ENCODE peak calls at places on chromosomes 2 and 18, in nine cellular contexts. One of them, this sample, is unnamed.

GRCh38 chr18:43888601-43889000 is 611.3 kb upstream of the SYT4 start:
- DNase-seq in endothelial cell: no peak
- DNase-seq in stimulated activated CD4-positive, alpha-beta T cell treated with anti-CD3 and anti-CD28 coated beads, Interleukin-1b, Interleukin-23, amount 100 ng/mL, for 24 hours: no peak
- DNase-seq in H9: no peak
- DNase-seq in left ventricle myocardium superior: no peak
- DNase-seq in colonic mucosa: no peak
- DNase-seq in epithelial cell of proximal tubule: no peak
- DNase-seq in tibial artery: no peak
- DNase-seq in activated naive CD8-positive, alpha-beta T cell treated with anti-CD3 and anti-CD28 coated beads, Interleukin-2, amount 10 ng/mL, durations not matched to agents 7 days and 5 days: no peak
- DNase-seq in this sample: no peak

GRCh38 chr2:227577555-227577954 is 21.1 kb upstream of the SCYGR2 start:
- DNase-seq in endothelial cell: no peak
- DNase-seq in stimulated activated CD4-positive, alpha-beta T cell treated with anti-CD3 and anti-CD28 coated beads, Interleukin-1b, Interleukin-23, amount 100 ng/mL, for 24 hours: no peak
- DNase-seq in H9: no peak
- DNase-seq in left ventricle myocardium superior: no peak
- DNase-seq in colonic mucosa: peak
- DNase-seq in epithelial cell of proximal tubule: no peak
- DNase-seq in tibial artery: no peak
- DNase-seq in activated naive CD8-positive, alpha-beta T cell treated with anti-CD3 and anti-CD28 coated beads, Interleukin-2, amount 10 ng/mL, durations not matched to agents 7 days and 5 days: no peak
- DNase-seq in this sample: no peak

GRCh38 chr18:37394610-37394965 is 171.0 kb downstream of the CELF4 start:
- DNase-seq in endothelial cell: no peak
- DNase-seq in stimulated activated CD4-positive, alpha-beta T cell treated with anti-CD3 and anti-CD28 coated beads, Interleukin-1b, Interleukin-23, amount 100 ng/mL, for 24 hours: no peak
- DNase-seq in H9: no peak
- DNase-seq in left ventricle myocardium superior: no peak
- DNase-seq in colonic mucosa: no peak
- DNase-seq in epithelial cell of proximal tubule: no peak
- DNase-seq in tibial artery: no peak
- DNase-seq in activated naive CD8-positive, alpha-beta T cell treated with anti-CD3 and anti-CD28 coated beads, Interleukin-2, amount 10 ng/mL, durations not matched to agents 7 days and 5 days: no peak
- DNase-seq in this sample: no peak

GRCh38 chr2:196696423-196697073 is 57.0 kb downstream of the CCDC150 start:
- DNase-seq in endothelial cell: no peak
- DNase-seq in stimulated activated CD4-positive, alpha-beta T cell treated with anti-CD3 and anti-CD28 coated beads, Interleukin-1b, Interleukin-23, amount 100 ng/mL, for 24 hours: no peak
- DNase-seq in H9: no peak
- DNase-seq in left ventricle myocardium superior: no peak
- DNase-seq in colonic mucosa: no peak
- DNase-seq in epithelial cell of proximal tubule: no peak
- DNase-seq in tibial artery: no peak
- DNase-seq in activated naive CD8-positive, alpha-beta T cell treated with anti-CD3 and anti-CD28 coated beads, Interleukin-2, amount 10 ng/mL, durations not matched to agents 7 days and 5 days: no peak
- DNase-seq in this sample: no peak

GRCh38 chr2:55416826-55417568 is 2.7 kb downstream of the CCDC88A start:
- DNase-seq in endothelial cell: no peak
- DNase-seq in stimulated activated CD4-positive, alpha-beta T cell treated with anti-CD3 and anti-CD28 coated beads, Interleukin-1b, Interleukin-23, amount 100 ng/mL, for 24 hours: no peak
- DNase-seq in H9: no peak
- DNase-seq in left ventricle myocardium superior: no peak
- DNase-seq in colonic mucosa: no peak
- DNase-seq in epithelial cell of proximal tubule: no peak
- DNase-seq in tibial artery: no peak
- DNase-seq in activated naive CD8-positive, alpha-beta T cell treated with anti-CD3 and anti-CD28 coated beads, Interleukin-2, amount 10 ng/mL, durations not matched to agents 7 days and 5 days: no peak
- DNase-seq in this sample: no peak

GRCh38 chr18:64271264-64271663 is 122.4 kb upstream of the LINC00305 start:
- DNase-seq in endothelial cell: no peak
- DNase-seq in stimulated activated CD4-positive, alpha-beta T cell treated with anti-CD3 and anti-CD28 coated beads, Interleukin-1b, Interleukin-23, amount 100 ng/mL, for 24 hours: no peak
- DNase-seq in H9: no peak
- DNase-seq in left ventricle myocardium superior: no peak
- DNase-seq in colonic mucosa: no peak
- DNase-seq in epithelial cell of proximal tubule: no peak
- DNase-seq in tibial artery: no peak
- DNase-seq in activated naive CD8-positive, alpha-beta T cell treated with anti-CD3 and anti-CD28 coated beads, Interleukin-2, amount 10 ng/mL, durations not matched to agents 7 days and 5 days: no peak
- DNase-seq in this sample: no peak

GRCh38 chr2:2762898-2763287 is 431.8 kb upstream of the MYT1L start:
- DNase-seq in endothelial cell: no peak
- DNase-seq in stimulated activated CD4-positive, alpha-beta T cell treated with anti-CD3 and anti-CD28 coated beads, Interleukin-1b, Interleukin-23, amount 100 ng/mL, for 24 hours: no peak
- DNase-seq in H9: no peak
- DNase-seq in left ventricle myocardium superior: no peak
- DNase-seq in colonic mucosa: no peak
- DNase-seq in epithelial cell of proximal tubule: no peak
- DNase-seq in tibial artery: no peak
- DNase-seq in activated naive CD8-positive, alpha-beta T cell treated with anti-CD3 and anti-CD28 coated beads, Interleukin-2, amount 10 ng/mL, durations not matched to agents 7 days and 5 days: no peak
- DNase-seq in this sample: no peak

GRCh38 chr2:71303849-71304248 is 27.7 kb upstream of the ZNF638 start:
- DNase-seq in endothelial cell: no peak
- DNase-seq in stimulated activated CD4-positive, alpha-beta T cell treated with anti-CD3 and anti-CD28 coated beads, Interleukin-1b, Interleukin-23, amount 100 ng/mL, for 24 hours: no peak
- DNase-seq in H9: no peak
- DNase-seq in left ventricle myocardium superior: no peak
- DNase-seq in colonic mucosa: no peak
- DNase-seq in epithelial cell of proximal tubule: no peak
- DNase-seq in tibial artery: no peak
- DNase-seq in activated naive CD8-positive, alpha-beta T cell treated with anti-CD3 and anti-CD28 coated beads, Interleukin-2, amount 10 ng/mL, durations not matched to agents 7 days and 5 days: no peak
- DNase-seq in this sample: no peak

GRCh38 chr2:108271691-108272253 is 16.9 kb upstream of the SULT1C2 start:
- DNase-seq in endothelial cell: no peak
- DNase-seq in stimulated activated CD4-positive, alpha-beta T cell treated with anti-CD3 and anti-CD28 coated beads, Interleukin-1b, Interleukin-23, amount 100 ng/mL, for 24 hours: no peak
- DNase-seq in H9: no peak
- DNase-seq in left ventricle myocardium superior: no peak
- DNase-seq in colonic mucosa: peak
- DNase-seq in epithelial cell of proximal tubule: peak
- DNase-seq in tibial artery: peak
- DNase-seq in activated naive CD8-positive, alpha-beta T cell treated with anti-CD3 and anti-CD28 coated beads, Interleukin-2, amount 10 ng/mL, durations not matched to agents 7 days and 5 days: no peak
- DNase-seq in this sample: peak

GRCh38 chr2:2645162-2645855 is 314.2 kb upstream of the MYT1L start:
- DNase-seq in endothelial cell: no peak
- DNase-seq in stimulated activated CD4-positive, alpha-beta T cell treated with anti-CD3 and anti-CD28 coated beads, Interleukin-1b, Interleukin-23, amount 100 ng/mL, for 24 hours: no peak
- DNase-seq in H9: no peak
- DNase-seq in left ventricle myocardium superior: no peak
- DNase-seq in colonic mucosa: no peak
- DNase-seq in epithelial cell of proximal tubule: no peak
- DNase-seq in tibial artery: peak
- DNase-seq in activated naive CD8-positive, alpha-beta T cell treated with anti-CD3 and anti-CD28 coated beads, Interleukin-2, amount 10 ng/mL, durations not matched to agents 7 days and 5 days: no peak
- DNase-seq in this sample: no peak

GRCh38 chr2:47198985-47199451 is 43.9 kb upstream of the STPG4 start:
- DNase-seq in endothelial cell: no peak
- DNase-seq in stimulated activated CD4-positive, alpha-beta T cell treated with anti-CD3 and anti-CD28 coated beads, Interleukin-1b, Interleukin-23, amount 100 ng/mL, for 24 hours: no peak
- DNase-seq in H9: no peak
- DNase-seq in left ventricle myocardium superior: no peak
- DNase-seq in colonic mucosa: no peak
- DNase-seq in epithelial cell of proximal tubule: no peak
- DNase-seq in tibial artery: no peak
- DNase-seq in activated naive CD8-positive, alpha-beta T cell treated with anti-CD3 and anti-CD28 coated beads, Interleukin-2, amount 10 ng/mL, durations not matched to agents 7 days and 5 days: no peak
- DNase-seq in this sample: no peak

GRCh38 chr2:190765386-190766173 is 115.0 kb upstream of the GLS start:
- DNase-seq in endothelial cell: no peak
- DNase-seq in stimulated activated CD4-positive, alpha-beta T cell treated with anti-CD3 and anti-CD28 coated beads, Interleukin-1b, Interleukin-23, amount 100 ng/mL, for 24 hours: no peak
- DNase-seq in H9: no peak
- DNase-seq in left ventricle myocardium superior: no peak
- DNase-seq in colonic mucosa: no peak
- DNase-seq in epithelial cell of proximal tubule: peak
- DNase-seq in tibial artery: no peak
- DNase-seq in activated naive CD8-positive, alpha-beta T cell treated with anti-CD3 and anti-CD28 coated beads, Interleukin-2, amount 10 ng/mL, durations not matched to agents 7 days and 5 days: no peak
- DNase-seq in this sample: no peak

GRCh38 chr2:127874378-127875271 is 11.1 kb downstream of the AMMECR1L start:
- DNase-seq in endothelial cell: no peak
- DNase-seq in stimulated activated CD4-positive, alpha-beta T cell treated with anti-CD3 and anti-CD28 coated beads, Interleukin-1b, Interleukin-23, amount 100 ng/mL, for 24 hours: no peak
- DNase-seq in H9: no peak
- DNase-seq in left ventricle myocardium superior: no peak
- DNase-seq in colonic mucosa: no peak
- DNase-seq in epithelial cell of proximal tubule: no peak
- DNase-seq in tibial artery: no peak
- DNase-seq in activated naive CD8-positive, alpha-beta T cell treated with anti-CD3 and anti-CD28 coated beads, Interleukin-2, amount 10 ng/mL, durations not matched to agents 7 days and 5 days: no peak
- DNase-seq in this sample: no peak

GRCh38 chr2:239380831-239381708 is 19.8 kb downstream of the HDAC4 start:
- DNase-seq in endothelial cell: no peak
- DNase-seq in stimulated activated CD4-positive, alpha-beta T cell treated with anti-CD3 and anti-CD28 coated beads, Interleukin-1b, Interleukin-23, amount 100 ng/mL, for 24 hours: peak
- DNase-seq in H9: no peak
- DNase-seq in left ventricle myocardium superior: no peak
- DNase-seq in colonic mucosa: no peak
- DNase-seq in epithelial cell of proximal tubule: no peak
- DNase-seq in tibial artery: no peak
- DNase-seq in activated naive CD8-positive, alpha-beta T cell treated with anti-CD3 and anti-CD28 coated beads, Interleukin-2, amount 10 ng/mL, durations not matched to agents 7 days and 5 days: no peak
- DNase-seq in this sample: peak

GRCh38 chr2:223122706-223123265 is 70.8 kb downstream of the KCNE4 start:
- DNase-seq in endothelial cell: no peak
- DNase-seq in stimulated activated CD4-positive, alpha-beta T cell treated with anti-CD3 and anti-CD28 coated beads, Interleukin-1b, Interleukin-23, amount 100 ng/mL, for 24 hours: no peak
- DNase-seq in H9: no peak
- DNase-seq in left ventricle myocardium superior: no peak
- DNase-seq in colonic mucosa: no peak
- DNase-seq in epithelial cell of proximal tubule: no peak
- DNase-seq in tibial artery: no peak
- DNase-seq in activated naive CD8-positive, alpha-beta T cell treated with anti-CD3 and anti-CD28 coated beads, Interleukin-2, amount 10 ng/mL, durations not matched to agents 7 days and 5 days: no peak
- DNase-seq in this sample: no peak

GRCh38 chr18:3816601-3817363 is 366.8 kb downstream of the TGIF1 start:
- DNase-seq in endothelial cell: no peak
- DNase-seq in stimulated activated CD4-positive, alpha-beta T cell treated with anti-CD3 and anti-CD28 coated beads, Interleukin-1b, Interleukin-23, amount 100 ng/mL, for 24 hours: no peak
- DNase-seq in H9: no peak
- DNase-seq in left ventricle myocardium superior: no peak
- DNase-seq in colonic mucosa: no peak
- DNase-seq in epithelial cell of proximal tubule: peak
- DNase-seq in tibial artery: no peak
- DNase-seq in activated naive CD8-positive, alpha-beta T cell treated with anti-CD3 and anti-CD28 coated beads, Interleukin-2, amount 10 ng/mL, durations not matched to agents 7 days and 5 days: no peak
- DNase-seq in this sample: no peak

GRCh38 chr2:162480067-162480466 is 136.1 kb downstream of the GCA start:
- DNase-seq in endothelial cell: no peak
- DNase-seq in stimulated activated CD4-positive, alpha-beta T cell treated with anti-CD3 and anti-CD28 coated beads, Interleukin-1b, Interleukin-23, amount 100 ng/mL, for 24 hours: no peak
- DNase-seq in H9: no peak
- DNase-seq in left ventricle myocardium superior: no peak
- DNase-seq in colonic mucosa: no peak
- DNase-seq in epithelial cell of proximal tubule: no peak
- DNase-seq in tibial artery: no peak
- DNase-seq in activated naive CD8-positive, alpha-beta T cell treated with anti-CD3 and anti-CD28 coated beads, Interleukin-2, amount 10 ng/mL, durations not matched to agents 7 days and 5 days: no peak
- DNase-seq in this sample: no peak

GRCh38 chr2:118168606-118169005 is 80.3 kb downstream of the INSIG2 start:
- DNase-seq in endothelial cell: no peak
- DNase-seq in stimulated activated CD4-positive, alpha-beta T cell treated with anti-CD3 and anti-CD28 coated beads, Interleukin-1b, Interleukin-23, amount 100 ng/mL, for 24 hours: no peak
- DNase-seq in H9: no peak
- DNase-seq in left ventricle myocardium superior: no peak
- DNase-seq in colonic mucosa: no peak
- DNase-seq in epithelial cell of proximal tubule: peak
- DNase-seq in tibial artery: no peak
- DNase-seq in activated naive CD8-positive, alpha-beta T cell treated with anti-CD3 and anti-CD28 coated beads, Interleukin-2, amount 10 ng/mL, durations not matched to agents 7 days and 5 days: no peak
- DNase-seq in this sample: no peak

GRCh38 chr2:96548558-96549465 is 12.3 kb downstream of the ARID5A start:
- DNase-seq in endothelial cell: no peak
- DNase-seq in stimulated activated CD4-positive, alpha-beta T cell treated with anti-CD3 and anti-CD28 coated beads, Interleukin-1b, Interleukin-23, amount 100 ng/mL, for 24 hours: no peak
- DNase-seq in H9: no peak
- DNase-seq in left ventricle myocardium superior: no peak
- DNase-seq in colonic mucosa: no peak
- DNase-seq in epithelial cell of proximal tubule: no peak
- DNase-seq in tibial artery: peak
- DNase-seq in activated naive CD8-positive, alpha-beta T cell treated with anti-CD3 and anti-CD28 coated beads, Interleukin-2, amount 10 ng/mL, durations not matched to agents 7 days and 5 days: no peak
- DNase-seq in this sample: no peak

GRCh38 chr2:149431337-149431736 is 101.0 kb downstream of the LYPD6 start:
- DNase-seq in endothelial cell: no peak
- DNase-seq in stimulated activated CD4-positive, alpha-beta T cell treated with anti-CD3 and anti-CD28 coated beads, Interleukin-1b, Interleukin-23, amount 100 ng/mL, for 24 hours: no peak
- DNase-seq in H9: no peak
- DNase-seq in left ventricle myocardium superior: no peak
- DNase-seq in colonic mucosa: no peak
- DNase-seq in epithelial cell of proximal tubule: no peak
- DNase-seq in tibial artery: no peak
- DNase-seq in activated naive CD8-positive, alpha-beta T cell treated with anti-CD3 and anti-CD28 coated beads, Interleukin-2, amount 10 ng/mL, durations not matched to agents 7 days and 5 days: no peak
- DNase-seq in this sample: no peak

GRCh38 chr2:223465793-223466192 is 136.4 kb downstream of the SCG2 start:
- DNase-seq in endothelial cell: no peak
- DNase-seq in stimulated activated CD4-positive, alpha-beta T cell treated with anti-CD3 and anti-CD28 coated beads, Interleukin-1b, Interleukin-23, amount 100 ng/mL, for 24 hours: no peak
- DNase-seq in H9: no peak
- DNase-seq in left ventricle myocardium superior: peak
- DNase-seq in colonic mucosa: peak
- DNase-seq in epithelial cell of proximal tubule: peak
- DNase-seq in tibial artery: peak
- DNase-seq in activated naive CD8-positive, alpha-beta T cell treated with anti-CD3 and anti-CD28 coated beads, Interleukin-2, amount 10 ng/mL, durations not matched to agents 7 days and 5 days: no peak
- DNase-seq in this sample: peak

GRCh38 chr2:109126501-109126860 is 2.5 kb upstream of the SH3RF3 start:
- DNase-seq in endothelial cell: no peak
- DNase-seq in stimulated activated CD4-positive, alpha-beta T cell treated with anti-CD3 and anti-CD28 coated beads, Interleukin-1b, Interleukin-23, amount 100 ng/mL, for 24 hours: no peak
- DNase-seq in H9: no peak
- DNase-seq in left ventricle myocardium superior: no peak
- DNase-seq in colonic mucosa: no peak
- DNase-seq in epithelial cell of proximal tubule: peak
- DNase-seq in tibial artery: no peak
- DNase-seq in activated naive CD8-positive, alpha-beta T cell treated with anti-CD3 and anti-CD28 coated beads, Interleukin-2, amount 10 ng/mL, durations not matched to agents 7 days and 5 days: no peak
- DNase-seq in this sample: no peak

GRCh38 chr2:225468131-225468530 is 68.6 kb downstream of the NYAP2 start:
- DNase-seq in endothelial cell: no peak
- DNase-seq in stimulated activated CD4-positive, alpha-beta T cell treated with anti-CD3 and anti-CD28 coated beads, Interleukin-1b, Interleukin-23, amount 100 ng/mL, for 24 hours: no peak
- DNase-seq in H9: no peak
- DNase-seq in left ventricle myocardium superior: no peak
- DNase-seq in colonic mucosa: no peak
- DNase-seq in epithelial cell of proximal tubule: no peak
- DNase-seq in tibial artery: no peak
- DNase-seq in activated naive CD8-positive, alpha-beta T cell treated with anti-CD3 and anti-CD28 coated beads, Interleukin-2, amount 10 ng/mL, durations not matched to agents 7 days and 5 days: no peak
- DNase-seq in this sample: no peak

GRCh38 chr2:33058716-33059451 is 112.1 kb downstream of the LTBP1 start:
- DNase-seq in endothelial cell: no peak
- DNase-seq in stimulated activated CD4-positive, alpha-beta T cell treated with anti-CD3 and anti-CD28 coated beads, Interleukin-1b, Interleukin-23, amount 100 ng/mL, for 24 hours: no peak
- DNase-seq in H9: no peak
- DNase-seq in left ventricle myocardium superior: no peak
- DNase-seq in colonic mucosa: no peak
- DNase-seq in epithelial cell of proximal tubule: no peak
- DNase-seq in tibial artery: no peak
- DNase-seq in activated naive CD8-positive, alpha-beta T cell treated with anti-CD3 and anti-CD28 coated beads, Interleukin-2, amount 10 ng/mL, durations not matched to agents 7 days and 5 days: no peak
- DNase-seq in this sample: no peak

GRCh38 chr2:76825409-76825970 is 696.7 kb downstream of the LRRTM4 start:
- DNase-seq in endothelial cell: no peak
- DNase-seq in stimulated activated CD4-positive, alpha-beta T cell treated with anti-CD3 and anti-CD28 coated beads, Interleukin-1b, Interleukin-23, amount 100 ng/mL, for 24 hours: no peak
- DNase-seq in H9: no peak
- DNase-seq in left ventricle myocardium superior: no peak
- DNase-seq in colonic mucosa: peak
- DNase-seq in epithelial cell of proximal tubule: no peak
- DNase-seq in tibial artery: no peak
- DNase-seq in activated naive CD8-positive, alpha-beta T cell treated with anti-CD3 and anti-CD28 coated beads, Interleukin-2, amount 10 ng/mL, durations not matched to agents 7 days and 5 days: no peak
- DNase-seq in this sample: no peak

GRCh38 chr2:132651115-132652099 is 18.6 kb downstream of the LYPD1 start:
- DNase-seq in endothelial cell: peak
- DNase-seq in stimulated activated CD4-positive, alpha-beta T cell treated with anti-CD3 and anti-CD28 coated beads, Interleukin-1b, Interleukin-23, amount 100 ng/mL, for 24 hours: no peak
- DNase-seq in H9: peak
- DNase-seq in left ventricle myocardium superior: no peak
- DNase-seq in colonic mucosa: no peak
- DNase-seq in epithelial cell of proximal tubule: no peak
- DNase-seq in tibial artery: no peak
- DNase-seq in activated naive CD8-positive, alpha-beta T cell treated with anti-CD3 and anti-CD28 coated beads, Interleukin-2, amount 10 ng/mL, durations not matched to agents 7 days and 5 days: no peak
- DNase-seq in this sample: no peak

GRCh38 chr18:57970356-57971095 is 73.5 kb upstream of the NEDD4L start:
- DNase-seq in endothelial cell: peak
- DNase-seq in stimulated activated CD4-positive, alpha-beta T cell treated with anti-CD3 and anti-CD28 coated beads, Interleukin-1b, Interleukin-23, amount 100 ng/mL, for 24 hours: no peak
- DNase-seq in H9: peak
- DNase-seq in left ventricle myocardium superior: no peak
- DNase-seq in colonic mucosa: peak
- DNase-seq in epithelial cell of proximal tubule: no peak
- DNase-seq in tibial artery: no peak
- DNase-seq in activated naive CD8-positive, alpha-beta T cell treated with anti-CD3 and anti-CD28 coated beads, Interleukin-2, amount 10 ng/mL, durations not matched to agents 7 days and 5 days: no peak
- DNase-seq in this sample: no peak

GRCh38 chr2:168639501-168639900 is 162.9 kb upstream of the NOSTRIN start:
- DNase-seq in endothelial cell: no peak
- DNase-seq in stimulated activated CD4-positive, alpha-beta T cell treated with anti-CD3 and anti-CD28 coated beads, Interleukin-1b, Interleukin-23, amount 100 ng/mL, for 24 hours: no peak
- DNase-seq in H9: no peak
- DNase-seq in left ventricle myocardium superior: peak
- DNase-seq in colonic mucosa: peak
- DNase-seq in epithelial cell of proximal tubule: peak
- DNase-seq in tibial artery: peak
- DNase-seq in activated naive CD8-positive, alpha-beta T cell treated with anti-CD3 and anti-CD28 coated beads, Interleukin-2, amount 10 ng/mL, durations not matched to agents 7 days and 5 days: no peak
- DNase-seq in this sample: no peak

GRCh38 chr18:56637897-56638231 is 528 bp downstream of the TXNL1 start:
- DNase-seq in endothelial cell: peak
- DNase-seq in stimulated activated CD4-positive, alpha-beta T cell treated with anti-CD3 and anti-CD28 coated beads, Interleukin-1b, Interleukin-23, amount 100 ng/mL, for 24 hours: no peak
- DNase-seq in H9: no peak
- DNase-seq in left ventricle myocardium superior: no peak
- DNase-seq in colonic mucosa: no peak
- DNase-seq in epithelial cell of proximal tubule: no peak
- DNase-seq in tibial artery: peak
- DNase-seq in activated naive CD8-positive, alpha-beta T cell treated with anti-CD3 and anti-CD28 coated beads, Interleukin-2, amount 10 ng/mL, durations not matched to agents 7 days and 5 days: no peak
- DNase-seq in this sample: no peak

GRCh38 chr2:167134381-167135072 is 246.2 kb downstream of the XIRP2 start:
- DNase-seq in endothelial cell: no peak
- DNase-seq in stimulated activated CD4-positive, alpha-beta T cell treated with anti-CD3 and anti-CD28 coated beads, Interleukin-1b, Interleukin-23, amount 100 ng/mL, for 24 hours: no peak
- DNase-seq in H9: no peak
- DNase-seq in left ventricle myocardium superior: no peak
- DNase-seq in colonic mucosa: no peak
- DNase-seq in epithelial cell of proximal tubule: no peak
- DNase-seq in tibial artery: no peak
- DNase-seq in activated naive CD8-positive, alpha-beta T cell treated with anti-CD3 and anti-CD28 coated beads, Interleukin-2, amount 10 ng/mL, durations not matched to agents 7 days and 5 days: no peak
- DNase-seq in this sample: no peak

GRCh38 chr2:46850742-46851141 is 64.9 kb downstream of the MCFD2 start:
- DNase-seq in endothelial cell: no peak
- DNase-seq in stimulated activated CD4-positive, alpha-beta T cell treated with anti-CD3 and anti-CD28 coated beads, Interleukin-1b, Interleukin-23, amount 100 ng/mL, for 24 hours: no peak
- DNase-seq in H9: no peak
- DNase-seq in left ventricle myocardium superior: peak
- DNase-seq in colonic mucosa: peak
- DNase-seq in epithelial cell of proximal tubule: peak
- DNase-seq in tibial artery: peak
- DNase-seq in activated naive CD8-positive, alpha-beta T cell treated with anti-CD3 and anti-CD28 coated beads, Interleukin-2, amount 10 ng/mL, durations not matched to agents 7 days and 5 days: no peak
- DNase-seq in this sample: no peak